ENCODE peak calls at places on chromosomes 7 and 10, in six cellular contexts. W, E, K, P, I and Q are unnamed samples.
A peak's percentile ranks its signal among the peaks of the same experiment; 100 is the strongest.

GRCh38 chr7:158924956-158925355 is 68.6 kb downstream of the DYNC2I1 start:
- DNase-seq in W (no peak), E (peak; percentile 25), K (no peak), P (no peak), I (no peak), Q (no peak)

GRCh38 chr7:47371317-47371716 is 210.6 kb downstream of the TNS3 start:
- DNase-seq in W (no peak), E (no peak), K (no peak), P (no peak), I (no peak), Q (no peak)

GRCh38 chr7:133344275-133344674 is 91.4 kb downstream of the EXOC4 start:
- DNase-seq in W (no peak), E (no peak), K (no peak), P (no peak), I (no peak), Q (no peak)

GRCh38 chr7:1567082-1567771 is 2.6 kb downstream of the PSMG3 start:
- DNase-seq in W (no peak), E (no peak), K (no peak), P (peak; percentile 48), I (no peak), Q (no peak)

GRCh38 chr7:107690611-107691010 is 30.0 kb downstream of the SLC26A4 start:
- DNase-seq in W (no peak), E (no peak), K (no peak), P (no peak), I (no peak), Q (no peak)

GRCh38 chr10:71076473-71077142 is 135.8 kb upstream of the UNC5B start:
- DNase-seq in W (no peak), E (peak; percentile 1), K (no peak), P (peak; percentile 81), I (no peak), Q (no peak)

GRCh38 chr10:34286136-34286739 is 528.9 kb downstream of the PARD3 start:
- DNase-seq in W (no peak), E (peak; percentile 67), K (no peak), P (no peak), I (no peak), Q (no peak)

GRCh38 chr10:109773818-109774440 is 149.4 kb downstream of the XPNPEP1 start:
- DNase-seq in W (no peak), E (no peak), K (no peak), P (no peak), I (no peak), Q (no peak)

GRCh38 chr7:135716677-135717238 is 11.2 kb downstream of the SLC13A4 start:
- DNase-seq in W (peak; percentile 7), E (no peak), K (no peak), P (peak; percentile 94), I (no peak), Q (no peak)

GRCh38 chr7:109745677-109746410 is 1176.2 kb downstream of the DNAJB9 start:
- DNase-seq in W (no peak), E (no peak), K (no peak), P (peak; percentile 16), I (no peak), Q (no peak)

GRCh38 chr10:14879055-14879800 is 562 bp downstream of the SUV39H2 start:
- DNase-seq in W (no peak), E (peak; percentile 29), K (no peak), P (peak; percentile 13), I (peak; percentile 59), Q (no peak)

GRCh38 chr7:71019703-71020102 is 112.2 kb upstream of the GALNT17 start:
- DNase-seq in W (no peak), E (no peak), K (no peak), P (no peak), I (no peak), Q (no peak)

GRCh38 chr7:98869374-98870070 is at the start of gene TMEM130:
- DNase-seq in W (no peak), E (no peak), K (no peak), P (no peak), I (peak; percentile 14), Q (no peak)

GRCh38 chr10:114900658-114901057 is 37.3 kb upstream of the TRUB1 start:
- DNase-seq in W (no peak), E (no peak), K (no peak), P (no peak), I (no peak), Q (no peak)

GRCh38 chr7:73701357-73701995 is 18.0 kb downstream of the STX1A start:
- DNase-seq in W (no peak), E (peak; percentile 48), K (no peak), P (no peak), I (no peak), Q (no peak)

GRCh38 chr7:37536706-37537105 is 88.0 kb upstream of the ELMO1 start:
- DNase-seq in W (no peak), E (no peak), K (no peak), P (no peak), I (no peak), Q (no peak)

GRCh38 chr10:110556993-110557601 is 10.4 kb upstream of the SMC3 start:
- DNase-seq in W (no peak), E (no peak), K (no peak), P (no peak), I (peak; percentile 55), Q (no peak)

GRCh38 chr10:30059209-30060107 is at the start of gene JCAD:
- DNase-seq in W (no peak), E (peak; percentile 51), K (peak; percentile 49), P (peak; percentile 49), I (peak; percentile 55), Q (no peak)

GRCh38 chr10:6023661-6024333 is 38.4 kb downstream of the IL2RA start:
- DNase-seq in W (no peak), E (no peak), K (no peak), P (no peak), I (no peak), Q (no peak)

GRCh38 chr7:50588937-50589336 is 23.7 kb upstream of the DDC start:
- DNase-seq in W (no peak), E (no peak), K (no peak), P (no peak), I (no peak), Q (no peak)

GRCh38 chr7:38756521-38756920 is 125.3 kb upstream of the AMPH start:
- DNase-seq in W (no peak), E (no peak), K (no peak), P (no peak), I (no peak), Q (no peak)

GRCh38 chr10:78963074-78964034 is 105.4 kb upstream of the ZMIZ1 start:
- DNase-seq in W (no peak), E (no peak), K (no peak), P (no peak), I (no peak), Q (no peak)

GRCh38 chr7:15326044-15326644 is 235.7 kb downstream of the AGMO start:
- DNase-seq in W (peak; percentile 82), E (no peak), K (no peak), P (peak; percentile 88), I (no peak), Q (no peak)

GRCh38 chr10:25725917-25726716 is 207.9 kb upstream of the MYO3A start:
- DNase-seq in W (peak; percentile 1), E (no peak), K (peak; percentile 9), P (peak; percentile 74), I (no peak), Q (no peak)

GRCh38 chr7:15915694-15916093 is 229.2 kb upstream of the MEOX2 start:
- DNase-seq in W (no peak), E (no peak), K (no peak), P (no peak), I (no peak), Q (no peak)

GRCh38 chr10:121647401-121647800 is 49.2 kb upstream of the FGFR2 start:
- DNase-seq in W (no peak), E (no peak), K (no peak), P (no peak), I (no peak), Q (no peak)

GRCh38 chr10:75404335-75405200 is 3.0 kb upstream of the ZNF503 start:
- DNase-seq in W (no peak), E (peak; percentile 66), K (no peak), P (peak; percentile 7), I (no peak), Q (peak; percentile 45)

GRCh38 chr7:35003679-35004278 is 33.5 kb downstream of the DPY19L1 start:
- DNase-seq in W (peak; percentile 67), E (no peak), K (no peak), P (peak; percentile 7), I (no peak), Q (no peak)

GRCh38 chr10:122554576-122554975 is 6.0 kb upstream of the DMBT1 start:
- DNase-seq in W (no peak), E (no peak), K (no peak), P (no peak), I (no peak), Q (no peak)

GRCh38 chr7:72161534-72161933 is 250.6 kb downstream of the CALN1 start:
- DNase-seq in W (no peak), E (no peak), K (no peak), P (no peak), I (no peak), Q (no peak)

GRCh38 chr10:43208147-43209063 is 58.5 kb downstream of the RASGEF1A start:
- DNase-seq in W (no peak), E (peak; percentile 11), K (no peak), P (no peak), I (no peak), Q (no peak)

GRCh38 chr7:10940748-10941358 is 32.8 kb upstream of the PHF14 start:
- DNase-seq in W (peak; percentile 28), E (no peak), K (no peak), P (peak; percentile 73), I (peak; percentile 8), Q (peak; percentile 11)

GRCh38 chr10:108147346-108147745 is 982.8 kb upstream of the SORCS1 start:
- DNase-seq in W (no peak), E (no peak), K (no peak), P (no peak), I (no peak), Q (no peak)

GRCh38 chr10:91380873-91381561 is 29.1 kb upstream of the HECTD2 start:
- DNase-seq in W (no peak), E (no peak), K (no peak), P (no peak), I (no peak), Q (no peak)

GRCh38 chr10:65341323-65341922 is 1584.4 kb upstream of the LRRTM3 start:
- DNase-seq in W (no peak), E (peak; percentile 49), K (no peak), P (no peak), I (no peak), Q (no peak)

GRCh38 chr7:137579913-137580640 is 236.5 kb upstream of the PTN start:
- DNase-seq in W (no peak), E (no peak), K (no peak), P (no peak), I (no peak), Q (no peak)

GRCh38 chr7:131224996-131225395 is 102.7 kb upstream of the MKLN1 start:
- DNase-seq in W (no peak), E (no peak), K (no peak), P (no peak), I (no peak), Q (no peak)

GRCh38 chr7:142813699-142814098 is 41.2 kb upstream of the EPHB6 start:
- DNase-seq in W (no peak), E (no peak), K (no peak), P (no peak), I (no peak), Q (no peak)

GRCh38 chr7:96657347-96658010 is 52.2 kb downstream of the SEM1 start:
- DNase-seq in W (no peak), E (no peak), K (no peak), P (peak; percentile 65), I (no peak), Q (no peak)

GRCh38 chr10:100223879-100224278 is 5.5 kb downstream of the CHUK start:
- DNase-seq in W (no peak), E (no peak), K (no peak), P (no peak), I (no peak), Q (no peak)